ENCODE peak calls at places on chromosomes 4 and X, in nine cellular contexts. One of them, this sample, is unnamed.

GRCh38 chrX:68828740-68829593 is at the start of gene EFNB1:
- DNase-seq in ovary: peak; percentile 93
- DNase-seq in breast epithelium: peak; percentile 93
- DNase-seq in GM12892: peak; percentile 66
- DNase-seq in Peyer's patch: peak; percentile 90
- DNase-seq in lower leg skin: peak; percentile 97
- DNase-seq in prostate gland: peak; percentile 92
- DNase-seq in GM12891: peak; percentile 53
- DNase-seq in IMR-90: peak; percentile 96
- DNase-seq in this sample: peak; percentile 81

GRCh38 chr4:182354867-182355266 is 111.7 kb downstream of the TENM3 start:
- DNase-seq in GM12891: no peak
- DNase-seq in breast epithelium: no peak
- DNase-seq in IMR-90: peak; percentile 16
- DNase-seq in ovary: no peak
- DNase-seq in GM12892: no peak
- DNase-seq in prostate gland: no peak
- DNase-seq in Peyer's patch: no peak
- DNase-seq in lower leg skin: no peak
- DNase-seq in this sample: no peak

GRCh38 chr4:157043131-157043530 is 32.8 kb upstream of the GLRB start:
- DNase-seq in ovary: no peak
- DNase-seq in IMR-90: peak; percentile 51
- DNase-seq in GM12891: no peak
- DNase-seq in breast epithelium: no peak
- DNase-seq in Peyer's patch: no peak
- DNase-seq in GM12892: no peak
- DNase-seq in prostate gland: no peak
- DNase-seq in lower leg skin: no peak
- DNase-seq in this sample: no peak

GRCh38 chr4:107721436-107722090 is 1.5 kb upstream of the PAPSS1 start:
- DNase-seq in breast epithelium: no peak
- DNase-seq in lower leg skin: peak; percentile 86
- DNase-seq in GM12891: peak; percentile 17
- DNase-seq in Peyer's patch: peak; percentile 56
- DNase-seq in IMR-90: no peak
- DNase-seq in GM12892: no peak
- DNase-seq in prostate gland: no peak
- DNase-seq in ovary: peak; percentile 40
- DNase-seq in this sample: no peak

GRCh38 chr4:175127314-175127713 is 209.2 kb downstream of the ADAM29 start:
- DNase-seq in Peyer's patch: no peak
- DNase-seq in prostate gland: no peak
- DNase-seq in lower leg skin: no peak
- DNase-seq in IMR-90: peak; percentile 35
- DNase-seq in GM12892: no peak
- DNase-seq in GM12891: no peak
- DNase-seq in breast epithelium: no peak
- DNase-seq in ovary: no peak
- DNase-seq in this sample: no peak

GRCh38 chrX:16651422-16651821 is 1.5 kb downstream of the S100G start:
- DNase-seq in Peyer's patch: no peak
- DNase-seq in prostate gland: no peak
- DNase-seq in IMR-90: no peak
- DNase-seq in GM12892: no peak
- DNase-seq in breast epithelium: no peak
- DNase-seq in ovary: no peak
- DNase-seq in GM12891: no peak
- DNase-seq in lower leg skin: no peak
- DNase-seq in this sample: no peak

GRCh38 chr4:138804705-138805104 is 210.9 kb upstream of the NOCT start:
- DNase-seq in lower leg skin: no peak
- DNase-seq in IMR-90: peak; percentile 7
- DNase-seq in breast epithelium: no peak
- DNase-seq in GM12892: no peak
- DNase-seq in ovary: no peak
- DNase-seq in GM12891: no peak
- DNase-seq in prostate gland: no peak
- DNase-seq in Peyer's patch: no peak
- DNase-seq in this sample: no peak

GRCh38 chr4:83112678-83113428 is 1.7 kb downstream of the PLAC8 start:
- DNase-seq in Peyer's patch: no peak
- DNase-seq in breast epithelium: no peak
- DNase-seq in lower leg skin: no peak
- DNase-seq in IMR-90: peak; percentile 12
- DNase-seq in GM12892: no peak
- DNase-seq in GM12891: no peak
- DNase-seq in ovary: no peak
- DNase-seq in prostate gland: no peak
- DNase-seq in this sample: peak; percentile 8

DNA sequence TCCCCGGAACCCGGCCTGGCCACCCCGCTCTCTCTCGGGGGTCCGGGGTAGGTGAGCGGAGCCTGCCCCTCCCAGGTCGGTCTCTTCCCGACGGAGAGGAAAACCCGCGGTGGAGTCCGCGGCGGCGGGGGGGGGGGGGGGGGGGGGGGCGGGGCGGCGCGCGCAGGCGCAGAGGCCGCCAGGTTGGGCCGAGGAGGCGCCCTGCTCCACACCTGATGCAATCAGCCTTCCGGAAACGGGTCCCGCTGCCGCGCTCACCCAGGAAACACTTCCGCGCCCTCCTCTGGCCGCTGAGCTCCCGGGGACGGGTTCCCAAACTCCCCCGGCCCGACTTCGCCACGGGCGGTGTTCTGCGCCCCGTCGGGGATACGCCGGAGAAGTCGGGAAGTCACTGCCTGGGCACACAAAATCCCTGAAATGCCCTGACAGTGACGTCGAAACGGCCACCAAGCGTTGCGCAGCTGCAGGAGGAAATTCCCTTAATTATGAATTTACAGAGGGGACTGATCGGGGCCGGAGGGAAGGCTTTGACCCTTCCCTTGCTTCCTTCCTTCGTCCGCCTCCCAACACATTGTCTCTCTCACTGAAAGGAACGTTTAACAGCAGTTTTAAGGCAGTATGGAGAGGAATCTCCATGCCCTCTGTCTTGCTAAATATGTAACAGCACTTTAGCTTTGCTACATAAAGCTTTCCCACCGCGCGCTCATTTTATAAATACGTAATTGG is 2.1 kb upstream of the APBB2 start:
- DNase-seq in IMR-90: peak; percentile 57
- DNase-seq in Peyer's patch: peak; percentile 91
- DNase-seq in GM12891: peak; percentile 75
- DNase-seq in lower leg skin: peak; percentile 93
- DNase-seq in GM12892: peak; percentile 73
- DNase-seq in ovary: peak; percentile 86
- DNase-seq in prostate gland: peak; percentile 71
- DNase-seq in breast epithelium: peak; percentile 57
- DNase-seq in this sample: peak; percentile 76
- TF ChIP-seq POLR2A in IMR-90: no peak
- TF ChIP-seq POLR2A in Peyer's patch: peak; percentile 81
- TF ChIP-seq POLR2A in GM12891: peak; percentile 67
- TF ChIP-seq POLR2A in lower leg skin: no peak
- TF ChIP-seq POLR2A in GM12892: peak; percentile 78
- TF ChIP-seq POLR2A in ovary: peak; percentile 49
- TF ChIP-seq POLR2A in prostate gland: peak; percentile 69
- TF ChIP-seq POLR2A in breast epithelium: peak; percentile 35
- TF ChIP-seq POLR2A in this sample: peak; percentile 35

DNA sequence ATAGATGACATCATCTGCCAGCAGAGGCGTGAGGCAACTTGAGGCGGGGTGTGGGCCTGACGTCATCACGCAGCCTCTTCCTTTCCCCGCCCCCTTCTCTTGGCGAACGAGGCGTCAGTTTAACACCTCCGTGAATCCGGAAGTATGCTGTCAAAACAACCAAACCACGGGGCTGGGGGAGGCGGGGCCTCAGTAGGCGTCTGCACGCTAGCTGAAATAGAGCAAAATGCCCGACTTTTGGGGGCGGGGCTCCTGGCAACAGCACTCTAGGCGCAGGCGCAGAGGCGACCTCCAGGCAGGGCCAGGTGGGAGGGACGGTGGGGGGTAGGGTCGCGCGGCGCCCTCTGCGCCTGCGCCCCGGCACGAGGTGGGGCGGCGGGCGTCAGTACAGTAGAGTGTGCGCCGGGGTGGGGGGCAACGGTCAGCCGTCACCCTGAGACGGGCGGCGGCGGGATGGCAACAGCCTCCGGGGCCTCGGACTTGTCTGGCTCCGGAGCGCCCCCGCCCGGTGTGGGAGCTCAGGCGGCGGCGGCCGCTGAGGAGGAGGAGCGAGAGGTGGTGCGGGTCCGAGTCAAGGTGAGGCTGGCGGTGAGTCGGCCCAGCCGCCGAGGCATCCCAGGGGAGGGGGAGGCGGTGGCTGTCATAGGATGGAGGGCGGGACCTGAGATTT is at the start of gene TBC1D25:
- DNase-seq in prostate gland: peak; percentile 92
- DNase-seq in Peyer's patch: peak; percentile 96
- DNase-seq in GM12892: peak; percentile 69
- DNase-seq in breast epithelium: peak; percentile 98
- DNase-seq in GM12891: peak; percentile 59
- DNase-seq in ovary: peak; percentile 97
- DNase-seq in lower leg skin: peak; percentile 99
- DNase-seq in IMR-90: peak; percentile 95
- DNase-seq in this sample: peak; percentile 30
- TF ChIP-seq POLR2A in prostate gland: peak; percentile 62
- TF ChIP-seq POLR2A in Peyer's patch: no peak
- TF ChIP-seq POLR2A in GM12892: peak; percentile 30
- TF ChIP-seq POLR2A in breast epithelium: no peak
- TF ChIP-seq POLR2A in GM12891: no peak
- TF ChIP-seq POLR2A in ovary: no peak
- TF ChIP-seq POLR2A in lower leg skin: no peak
- TF ChIP-seq POLR2A in IMR-90: peak; percentile 38
- TF ChIP-seq POLR2A in this sample: peak; percentile 35

GRCh38 chrX:155886409-155886808 is 5.3 kb downstream of the VAMP7 start:
- DNase-seq in lower leg skin: no peak
- DNase-seq in ovary: no peak
- DNase-seq in prostate gland: no peak
- DNase-seq in Peyer's patch: no peak
- DNase-seq in GM12891: no peak
- DNase-seq in GM12892: no peak
- DNase-seq in breast epithelium: no peak
- DNase-seq in IMR-90: no peak
- DNase-seq in this sample: no peak

GRCh38 chrX:155876704-155877103 is 4.4 kb upstream of the VAMP7 start:
- DNase-seq in IMR-90: no peak
- DNase-seq in Peyer's patch: no peak
- DNase-seq in prostate gland: no peak
- DNase-seq in GM12891: no peak
- DNase-seq in lower leg skin: no peak
- DNase-seq in GM12892: no peak
- DNase-seq in ovary: no peak
- DNase-seq in breast epithelium: no peak
- DNase-seq in this sample: no peak

GRCh38 chrX:155880586-155881157 is 473 bp upstream of the VAMP7 start:
- DNase-seq in ovary: no peak
- DNase-seq in lower leg skin: no peak
- DNase-seq in GM12892: no peak
- DNase-seq in IMR-90: no peak
- DNase-seq in Peyer's patch: no peak
- DNase-seq in prostate gland: no peak
- DNase-seq in breast epithelium: no peak
- DNase-seq in GM12891: no peak
- DNase-seq in this sample: no peak

GRCh38 chrX:155877288-155877687 is 3.9 kb upstream of the VAMP7 start:
- DNase-seq in prostate gland: no peak
- DNase-seq in breast epithelium: no peak
- DNase-seq in ovary: no peak
- DNase-seq in GM12892: no peak
- DNase-seq in GM12891: no peak
- DNase-seq in IMR-90: no peak
- DNase-seq in Peyer's patch: no peak
- DNase-seq in lower leg skin: no peak
- DNase-seq in this sample: no peak

DNA sequence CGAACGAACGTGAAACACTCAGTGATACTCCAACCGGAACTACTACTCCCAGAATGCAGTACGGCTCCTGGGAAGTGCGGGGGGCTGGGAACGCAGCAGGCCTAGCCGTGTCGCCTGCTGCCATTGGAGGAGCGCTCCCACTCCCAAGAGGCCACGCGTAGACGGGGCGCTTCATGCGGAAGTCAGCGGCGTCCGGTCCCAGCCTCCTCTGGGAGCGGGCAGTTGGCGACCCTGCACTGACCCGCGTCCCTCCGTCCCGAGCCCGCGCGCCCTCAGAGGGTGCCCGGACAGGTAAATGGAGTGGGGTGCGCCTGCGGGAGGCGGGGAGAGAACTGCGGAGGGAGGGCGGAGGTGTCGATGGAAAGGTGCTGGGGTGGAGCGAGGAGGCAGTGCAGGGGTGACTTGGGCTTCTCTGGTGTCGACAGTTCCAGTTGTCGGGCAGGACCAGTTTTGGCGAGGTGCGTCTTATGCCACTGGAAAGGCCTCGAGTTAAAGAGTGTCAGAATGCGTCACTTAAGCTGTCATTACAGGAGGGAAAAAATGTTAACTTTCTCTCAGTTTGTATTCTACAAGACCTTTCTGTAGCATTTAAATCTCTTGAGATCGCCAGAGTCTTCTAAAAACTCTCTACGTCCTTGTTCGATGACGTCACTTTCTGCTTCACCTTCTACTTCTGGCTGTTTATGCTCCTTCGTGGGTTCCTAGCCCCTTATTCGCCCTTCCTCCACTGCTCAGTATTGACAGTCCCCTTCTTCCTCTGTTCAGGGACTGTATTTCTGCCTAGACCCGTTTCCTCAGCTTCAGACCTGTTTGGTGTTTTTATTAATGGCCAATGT is at the start of gene VAMP7:
- DNase-seq in prostate gland: peak; percentile 81
- DNase-seq in Peyer's patch: peak; percentile 87
- DNase-seq in ovary: peak; percentile 84
- DNase-seq in lower leg skin: peak; percentile 95
- DNase-seq in GM12891: peak; percentile 53
- DNase-seq in GM12892: peak; percentile 38
- DNase-seq in breast epithelium: peak; percentile 79
- DNase-seq in IMR-90: peak; percentile 84
- DNase-seq in this sample: peak; percentile 68
- TF ChIP-seq POLR2A in prostate gland: peak; percentile 66
- TF ChIP-seq POLR2A in Peyer's patch: peak; percentile 75
- TF ChIP-seq POLR2A in ovary: no peak
- TF ChIP-seq POLR2A in lower leg skin: no peak
- TF ChIP-seq POLR2A in GM12891: peak; percentile 80
- TF ChIP-seq POLR2A in GM12892: peak; percentile 82
- TF ChIP-seq POLR2A in breast epithelium: peak; percentile 45
- TF ChIP-seq POLR2A in IMR-90: peak; percentile 70
- TF ChIP-seq POLR2A in this sample: peak; percentile 82

GRCh38 chr4:89295415-89295927 is 12.1 kb downstream of the GPRIN3 start:
- DNase-seq in Peyer's patch: no peak
- DNase-seq in prostate gland: no peak
- DNase-seq in GM12891: no peak
- DNase-seq in lower leg skin: no peak
- DNase-seq in GM12892: no peak
- DNase-seq in ovary: no peak
- DNase-seq in IMR-90: no peak
- DNase-seq in breast epithelium: no peak
- DNase-seq in this sample: no peak

GRCh38 chr4:89296399-89296798 is 11.2 kb downstream of the GPRIN3 start:
- DNase-seq in GM12892: no peak
- DNase-seq in ovary: no peak
- DNase-seq in GM12891: no peak
- DNase-seq in IMR-90: no peak
- DNase-seq in prostate gland: no peak
- DNase-seq in lower leg skin: no peak
- DNase-seq in breast epithelium: no peak
- DNase-seq in Peyer's patch: no peak
- DNase-seq in this sample: no peak

GRCh38 chr4:89293299-89293698 is 14.3 kb downstream of the GPRIN3 start:
- DNase-seq in breast epithelium: no peak
- DNase-seq in GM12892: no peak
- DNase-seq in lower leg skin: no peak
- DNase-seq in GM12891: no peak
- DNase-seq in Peyer's patch: no peak
- DNase-seq in ovary: no peak
- DNase-seq in IMR-90: no peak
- DNase-seq in prostate gland: no peak
- DNase-seq in this sample: no peak

GRCh38 chr4:89296871-89297270 is 10.7 kb downstream of the GPRIN3 start:
- DNase-seq in IMR-90: no peak
- DNase-seq in ovary: no peak
- DNase-seq in lower leg skin: no peak
- DNase-seq in GM12892: no peak
- DNase-seq in Peyer's patch: no peak
- DNase-seq in breast epithelium: no peak
- DNase-seq in prostate gland: no peak
- DNase-seq in GM12891: no peak
- DNase-seq in this sample: no peak

DNA sequence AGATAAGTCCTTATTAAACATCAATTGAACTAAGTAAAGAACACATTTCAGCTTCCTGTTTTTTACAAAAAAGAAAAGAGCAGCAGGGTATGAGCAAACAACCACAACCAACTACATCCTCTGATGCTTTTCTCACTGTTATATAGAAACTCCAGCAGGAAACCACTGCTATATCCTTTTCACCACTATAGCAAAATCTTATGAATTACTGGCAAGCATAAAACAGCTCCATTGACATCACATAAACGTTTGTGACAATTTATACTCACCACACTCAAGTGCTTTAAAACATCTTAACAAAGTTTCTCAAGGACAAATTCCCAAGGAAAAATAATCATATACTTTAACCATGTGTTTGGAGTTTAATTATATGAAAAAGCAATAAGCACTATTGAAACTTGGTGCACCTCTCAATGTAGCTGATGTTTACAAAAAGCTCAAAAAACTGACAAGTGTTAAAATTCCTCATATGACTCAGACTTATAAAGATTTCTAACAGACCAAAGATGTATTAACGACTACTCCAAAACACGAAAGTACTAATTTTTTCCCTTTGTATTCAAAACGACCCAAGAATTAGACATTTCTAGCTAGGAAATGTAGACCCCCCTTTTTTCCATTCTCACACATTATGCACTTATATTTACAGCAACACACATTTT is 12.9 kb downstream of the GPRIN3 start:
- DNase-seq in prostate gland: no peak
- DNase-seq in ovary: no peak
- DNase-seq in lower leg skin: no peak
- DNase-seq in Peyer's patch: no peak
- DNase-seq in IMR-90: no peak
- DNase-seq in GM12891: no peak
- DNase-seq in GM12892: no peak
- DNase-seq in breast epithelium: no peak
- DNase-seq in this sample: no peak
- TF ChIP-seq POLR2A in prostate gland: no peak
- TF ChIP-seq POLR2A in ovary: no peak
- TF ChIP-seq POLR2A in lower leg skin: no peak
- TF ChIP-seq POLR2A in Peyer's patch: peak; percentile 26
- TF ChIP-seq POLR2A in IMR-90: no peak
- TF ChIP-seq POLR2A in GM12891: no peak
- TF ChIP-seq POLR2A in GM12892: no peak
- TF ChIP-seq POLR2A in breast epithelium: no peak
- TF ChIP-seq POLR2A in this sample: no peak